ENCODE peak calls at places on chromosomes 3 and 15, in five cellular contexts. F is thyroid gland, R is ovary, L is tibial nerve, V is heart left ventricle. C is an unnamed sample. For H3K9me3 and H3K36me3, the result is how much of the 10 kb centered on the place peaks cover.

GRCh38 chr3:11001020-11001657 is 8.6 kb downstream of the SLC6A1 start:
- DNase-seq in L (no peak), F (no peak), V (no peak), R (no peak), C (no peak)

GRCh38 chr3:186418601-186419238 is 56.7 kb upstream of the DGKG start:
- DNase-seq in R (no peak), V (no peak), L (no peak), F (no peak), C (no peak)

GRCh38 chr3:187286467-187287059 is 5.0 kb downstream of the MASP1 start:
- DNase-seq in V (no peak), F (no peak), R (no peak), L (no peak), C (peak)

GRCh38 chr15:71195242-71195641 is 80.0 kb downstream of the THSD4 start:
- DNase-seq in L (no peak), V (no peak), R (no peak), F (no peak), C (no peak)

GRCh38 chr15:49370782-49371181 is 52.3 kb upstream of the FGF7 start:
- DNase-seq in F (no peak), L (no peak), R (no peak), V (no peak), C (no peak)

GRCh38 chr15:25543156-25543555 is 104.3 kb upstream of the UBE3A start:
- DNase-seq in L (peak), R (no peak), V (peak), F (peak), C (peak)

GRCh38 chr15:78170848-78171773 is 21.9 kb downstream of the IDH3A start:
- DNase-seq in R (no peak), V (no peak), F (no peak), L (no peak), C (no peak)

GRCh38 chr3:46065294-46065705 is 38.0 kb upstream of the XCR1 start:
- DNase-seq in L (no peak), F (peak), V (peak), R (no peak), C (no peak)

GRCh38 chr3:135082706-135083105 is 287.6 kb downstream of the EPHB1 start:
- DNase-seq in F (peak), R (no peak), L (no peak), V (no peak), C (no peak)

GRCh38 chr3:57007513-57008415 is 52.7 kb upstream of the SPATA12 start:
- DNase-seq in L (peak), R (peak), V (no peak), F (peak), C (peak)

GRCh38 chr3:123169492-123169929 is 32.2 kb upstream of the SEC22A start:
- DNase-seq in V (no peak), R (no peak), F (no peak), L (no peak), C (no peak)

GRCh38 chr15:67149068-67149841 is 83.9 kb downstream of the SMAD3 start:
- DNase-seq in R (no peak), F (peak), V (no peak), L (no peak), C (no peak)

GRCh38 chr3:130386604-130387263 is 41.3 kb downstream of the COL6A5 start:
- DNase-seq in R (no peak), F (no peak), L (no peak), V (no peak), C (no peak)

GRCh38 chr3:149299938-149300791 is 33.3 kb downstream of the TM4SF18 start:
- DNase-seq in F (peak), R (no peak), V (no peak), L (no peak), C (peak)

GRCh38 chr3:170717410-170718402 is 131.8 kb upstream of the SLC7A14 start:
- DNase-seq in L (no peak), R (no peak), F (no peak), V (no peak), C (peak)

GRCh38 chr3:170037463-170038433 is at the start of gene GPR160:
- DNase-seq in R (peak), L (peak), F (peak), V (peak), C (peak)

GRCh38 chr3:127275287-127275781 is 12.5 kb downstream of the PRR20G start:
- DNase-seq in F (no peak), L (no peak), V (no peak), R (no peak), C (peak)

GRCh38 chr15:74336061-74337005 is 31.1 kb downstream of the CYP11A1 start:
- DNase-seq in F (no peak), R (peak), V (no peak), L (no peak), C (no peak)

GRCh38 chr15:67114846-67115521 is 49.6 kb downstream of the SMAD3 start:
- DNase-seq in L (no peak), V (no peak), R (no peak), F (no peak), C (no peak)

GRCh38 chr15:89496155-89497098 is at the start of gene RHCG:
- DNase-seq in V (no peak), L (no peak), R (no peak), F (peak), C (no peak)

GRCh38 chr3:141828487-141829284 is 47.8 kb upstream of the ATP1B3 start:
- DNase-seq in R (no peak), F (peak), V (no peak), L (peak), C (peak)

GRCh38 chr3:172148269-172148668 is 108.9 kb downstream of the FNDC3B start:
- DNase-seq in F (no peak), V (no peak), R (no peak), L (no peak), C (no peak)

DNA sequence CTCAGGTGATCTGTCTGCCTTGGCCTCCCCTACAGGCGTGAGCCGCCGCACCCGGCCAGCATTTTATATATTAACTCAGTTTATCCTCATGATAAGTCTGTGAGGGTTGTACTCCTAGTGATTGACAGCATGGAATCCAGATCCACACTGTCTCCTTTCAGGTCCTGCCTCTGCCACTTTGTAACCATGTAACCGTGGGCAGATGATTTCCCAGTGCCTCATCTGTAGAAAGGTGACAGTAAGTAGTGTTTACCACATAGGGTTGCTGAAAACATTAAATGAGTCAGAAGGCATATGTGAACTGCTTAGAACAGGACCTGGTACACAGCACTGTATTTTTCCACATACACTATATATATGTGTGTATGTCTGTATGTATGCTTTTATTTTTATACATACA is 2.4 kb downstream of the FYTTD1 start:
- DNase-seq in R (no peak), F (no peak), L (no peak), V (no peak), C (no peak)
- H3K4me3 ChIP-seq in R (no peak), F (no peak), L (peak), V (peak), C (peak)

DNA sequence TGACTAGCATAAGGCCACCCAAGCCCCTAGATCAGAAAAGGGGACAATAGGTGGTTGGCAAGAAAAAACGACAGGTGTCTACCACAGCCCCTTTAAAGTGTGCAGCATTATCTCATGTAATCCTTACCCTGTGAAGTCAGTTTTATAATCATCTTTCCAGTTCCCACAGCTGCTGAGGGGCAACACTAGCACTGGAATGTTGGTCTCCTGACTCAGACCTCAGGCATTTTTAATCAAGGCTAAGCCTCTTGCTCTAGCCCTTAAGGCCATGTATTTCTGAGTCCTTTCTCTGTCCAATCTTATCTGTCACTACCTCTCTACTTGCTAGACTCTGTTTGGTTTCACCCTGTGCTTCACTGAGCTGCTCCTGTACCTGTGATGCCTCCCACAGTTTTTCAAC is 171.7 kb downstream of the TLE3 start:
- DNase-seq in R (no peak), F (no peak), V (no peak), L (no peak), C (no peak)
- H3K9me3 ChIP-seq in R (under half), F (under half), V (under half), L (under half), C (under half)

DNA sequence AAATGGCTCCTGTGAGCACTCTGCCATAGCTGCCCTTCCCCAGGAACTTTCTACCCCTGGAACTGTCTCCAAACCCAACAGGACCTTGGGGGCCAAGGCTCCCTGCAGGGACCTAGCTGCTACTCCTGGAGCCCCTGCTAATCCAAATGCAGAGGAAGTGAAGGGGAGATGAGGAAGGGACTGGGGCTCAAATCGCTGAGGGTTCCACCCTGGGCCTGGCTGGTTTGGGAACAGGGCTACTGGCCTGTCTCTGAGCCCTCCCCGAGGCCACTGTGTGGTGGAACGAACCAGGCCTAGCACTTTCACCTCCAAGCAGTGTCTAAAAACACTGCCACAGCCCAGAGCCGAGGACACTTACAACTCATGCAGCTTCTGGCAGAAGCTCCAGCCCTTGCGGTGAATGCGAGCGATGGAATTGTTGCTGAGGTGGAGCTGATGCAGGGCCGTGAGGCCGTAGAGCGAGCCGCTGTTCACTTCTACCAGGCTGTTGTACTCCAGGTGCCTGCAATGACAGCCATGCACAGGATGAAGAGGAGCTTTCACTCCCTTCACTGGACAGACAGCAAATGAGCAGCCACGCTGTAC is 91.0 kb downstream of the LRIG1 start:
- DNase-seq in F (no peak), V (no peak), R (no peak), L (no peak), C (no peak)
- H3K36me3 ChIP-seq in F (under half), V (half or more), R (under half), L (half or more), C (under half)

GRCh38 chr3:81425198-81425868 is 336.1 kb downstream of the GBE1 start:
- DNase-seq in L (no peak), V (no peak), R (no peak), F (no peak), C (no peak)

GRCh38 chr3:81426826-81427565 is 334.4 kb downstream of the GBE1 start:
- DNase-seq in R (no peak), V (no peak), L (no peak), F (no peak), C (no peak)
- H3K4me3 ChIP-seq in R (no peak), V (no peak), L (no peak), F (no peak), C (no peak)

DNA sequence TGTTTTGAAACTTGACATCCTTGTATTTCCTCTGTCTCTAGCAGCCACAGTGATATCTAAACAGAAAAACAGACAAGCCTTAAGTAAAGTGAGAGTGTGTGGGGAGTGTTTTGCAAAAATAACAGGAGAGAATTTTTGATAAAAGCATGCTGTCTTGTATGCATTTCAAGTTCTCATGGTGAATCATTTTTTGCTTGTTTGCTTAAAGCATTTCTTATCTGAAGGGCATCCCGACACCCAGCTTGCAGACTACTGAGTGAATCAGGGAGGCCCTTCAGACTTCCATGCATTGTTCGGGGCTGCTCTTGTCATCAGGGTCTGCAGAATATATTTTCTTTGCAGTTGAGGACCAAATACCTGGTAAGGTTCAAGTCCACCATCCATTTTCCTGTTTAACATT is 8.5 kb downstream of the CGNL1 start:
- DNase-seq in L (no peak), R (no peak), V (no peak), F (no peak), C (peak)
- H3K9me3 ChIP-seq in L (under half), R (under half), V (under half), F (under half), C (under half)

GRCh38 chr3:71318459-71318827 is 265.1 kb downstream of the FOXP1 start:
- DNase-seq in L (no peak), V (no peak), R (no peak), F (no peak), C (no peak)

GRCh38 chr3:71317140-71317539 is 266.4 kb downstream of the FOXP1 start:
- DNase-seq in F (no peak), R (no peak), L (no peak), V (no peak), C (no peak)

GRCh38 chr3:71315431-71315830 is 268.1 kb downstream of the FOXP1 start:
- DNase-seq in V (no peak), L (no peak), R (no peak), F (no peak), C (no peak)

GRCh38 chr3:71317749-71318458 is 265.6 kb downstream of the FOXP1 start:
- DNase-seq in F (no peak), V (no peak), R (no peak), L (no peak), C (no peak)

GRCh38 chr3:71316378-71316777 is 267.1 kb downstream of the FOXP1 start:
- DNase-seq in R (no peak), F (no peak), L (no peak), V (no peak), C (no peak)
- H3K36me3 ChIP-seq in R (under half), F (under half), L (under half), V (under half), C (under half)

DNA sequence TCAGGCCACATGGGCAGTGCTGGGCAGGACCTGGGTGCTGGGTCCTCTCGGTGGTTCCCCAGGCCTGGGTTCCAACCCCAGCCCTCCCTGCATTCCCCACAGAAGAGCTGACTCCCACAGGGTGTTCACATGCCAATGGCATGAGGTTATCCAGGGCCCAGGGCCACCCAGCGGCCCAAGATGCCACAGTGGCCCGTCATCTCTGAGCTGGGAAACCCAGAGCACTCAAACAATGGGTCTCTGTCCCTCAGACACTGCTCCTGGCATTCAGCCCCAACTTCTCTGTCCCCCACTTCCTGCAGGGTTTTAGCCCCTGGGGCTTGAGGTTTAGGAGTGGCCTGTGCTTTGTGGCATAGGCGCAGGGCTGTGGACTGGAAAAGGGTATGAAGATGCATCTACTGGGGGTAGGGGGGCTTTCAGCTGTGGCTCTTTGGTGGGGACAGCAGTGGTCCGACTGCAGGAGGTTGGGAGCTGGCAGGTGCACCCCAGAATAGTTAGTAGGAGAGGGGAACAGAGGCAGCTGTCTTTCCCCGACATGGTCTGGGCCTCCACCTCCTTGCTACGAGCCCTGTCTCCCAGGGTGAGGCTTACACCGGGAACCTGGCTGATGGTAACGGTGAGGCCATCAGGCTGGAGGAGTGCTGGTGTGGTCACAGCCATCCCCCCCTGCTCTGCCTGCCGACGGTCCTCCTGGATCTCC is 1.7 kb downstream of the CCDC9B start:
- DNase-seq in V (peak), F (peak), R (no peak), L (no peak), C (peak)
- H3K4me3 ChIP-seq in V (peak), F (peak), R (peak), L (peak), C (no peak)